ENCODE peak calls at places on chromosomes 2 and 18, in six cellular contexts. S is stimulated activated CD8-positive, alpha-beta memory T cell treated with anti-CD3 and anti-CD28 coated beads, Interleukin-12 subunit alpha, Interleukin-12 subunit beta, amount 100 ng/mL, for 1 hour; T is activated T-cell treated with anti-CD3 and anti-CD28 coated beads for 48 hours; Z is MV-4-11; N is NCI-H1105; F is lung. L is an unnamed sample.

GRCh38 chr2:157990173-157990572 is 111.5 kb upstream of the UPP2 start:
- DNase-seq in T (no peak), F (no peak), Z (no peak), N (peak; percentile 6), S (no peak), L (no peak)

GRCh38 chr2:124708661-124709060 is 683.6 kb downstream of the CNTNAP5 start:
- DNase-seq in N (no peak), F (no peak), T (no peak), S (no peak), Z (no peak), L (no peak)

GRCh38 chr2:38026846-38027245 is 49.1 kb downstream of the CYP1B1 start:
- DNase-seq in Z (no peak), N (no peak), F (no peak), S (no peak), T (no peak), L (no peak)

GRCh38 chr2:216773072-216773471 is 77.7 kb upstream of the IGFBP5 start:
- DNase-seq in N (no peak), Z (no peak), S (no peak), T (no peak), F (no peak), L (no peak)

GRCh38 chr2:88451647-88452150 is 794 bp downstream of the FOXI3 start:
- DNase-seq in S (no peak), F (no peak), N (peak; percentile 9), Z (no peak), T (peak; percentile 1), L (peak; percentile 14)

GRCh38 chr2:114543106-114543806 is 100.8 kb downstream of the DPP10 start:
- DNase-seq in N (no peak), T (no peak), Z (peak; percentile 8), F (peak; percentile 29), S (no peak), L (no peak)

GRCh38 chr2:705971-706511 is 28.8 kb upstream of the TMEM18 start:
- DNase-seq in F (no peak), S (no peak), Z (no peak), T (no peak), N (no peak), L (no peak)

GRCh38 chr2:100202567-100202966 is 60.2 kb upstream of the AFF3 start:
- DNase-seq in Z (peak; percentile 21), T (no peak), N (no peak), F (no peak), S (no peak), L (no peak)

GRCh38 chr2:118232391-118233255 is 144.4 kb downstream of the INSIG2 start:
- DNase-seq in Z (no peak), N (no peak), T (no peak), S (no peak), F (no peak), L (no peak)

GRCh38 chr2:50449306-50449705 is 582.6 kb downstream of the NRXN1 start:
- DNase-seq in F (no peak), T (no peak), S (no peak), N (no peak), Z (no peak), L (no peak)

GRCh38 chr2:225270053-225270452 is 129.5 kb upstream of the NYAP2 start:
- DNase-seq in T (no peak), S (no peak), N (peak; percentile 0), F (no peak), Z (no peak), L (no peak)

GRCh38 chr2:10124538-10125045 is 2.1 kb downstream of the RRM2 start:
- DNase-seq in T (no peak), N (peak; percentile 36), Z (peak; percentile 71), F (no peak), S (no peak), L (no peak)

GRCh38 chr2:177478907-177479306 is 86.3 kb downstream of the AGPS start:
- DNase-seq in Z (no peak), S (no peak), T (no peak), F (no peak), N (no peak), L (no peak)

GRCh38 chr18:61579581-61579980 is 246.4 kb downstream of the CDH20 start:
- DNase-seq in Z (no peak), T (no peak), S (no peak), N (no peak), F (no peak), L (no peak)

GRCh38 chr2:145137211-145137610 is 617.3 kb upstream of the ZEB2 start:
- DNase-seq in N (no peak), F (no peak), Z (no peak), T (no peak), S (no peak), L (no peak)

GRCh38 chr2:231190531-231191197 is 7.8 kb upstream of the ARMC9 start:
- DNase-seq in Z (no peak), F (no peak), T (no peak), N (no peak), S (no peak), L (no peak)

GRCh38 chr18:7809455-7809854 is 242.3 kb downstream of the PTPRM start:
- DNase-seq in Z (no peak), N (no peak), T (no peak), F (no peak), S (no peak), L (no peak)

GRCh38 chr2:215029936-215030335 is 108.5 kb downstream of the ABCA12 start:
- DNase-seq in S (no peak), T (no peak), N (no peak), F (no peak), Z (no peak), L (no peak)

GRCh38 chr2:185475868-185476267 is 262.7 kb upstream of the FSIP2 start:
- DNase-seq in S (no peak), T (no peak), Z (no peak), N (peak; percentile 62), F (no peak), L (no peak)

GRCh38 chr2:157173740-157174184 is 83.7 kb upstream of the GALNT5 start:
- DNase-seq in S (no peak), T (no peak), N (no peak), Z (no peak), F (no peak), L (no peak)

GRCh38 chr2:99845291-99845690 is 297.1 kb downstream of the AFF3 start:
- DNase-seq in Z (no peak), S (no peak), N (no peak), T (no peak), F (no peak), L (no peak)

GRCh38 chr2:36464006-36464721 is 108.6 kb downstream of the CRIM1 start:
- DNase-seq in N (no peak), F (no peak), S (no peak), Z (no peak), T (no peak), L (no peak)

GRCh38 chr18:55779461-55779710 is 191.4 kb upstream of the TCF4 start:
- DNase-seq in T (no peak), F (no peak), S (no peak), N (no peak), Z (no peak), L (no peak)

GRCh38 chr2:149360106-149360505 is 29.7 kb downstream of the LYPD6 start:
- DNase-seq in S (no peak), T (no peak), F (no peak), N (no peak), Z (no peak), L (no peak)

GRCh38 chr18:13550446-13551304 is 175.7 kb downstream of the FAM210A start:
- DNase-seq in Z (no peak), T (no peak), N (no peak), F (no peak), S (no peak), L (no peak)

GRCh38 chr2:10721344-10722251 is at the start of gene ATP6V1C2:
- DNase-seq in Z (no peak), F (peak; percentile 40), S (no peak), T (no peak), N (peak; percentile 25), L (peak; percentile 13)

GRCh38 chr2:161223139-161223732 is 63.0 kb downstream of the TANK start:
- DNase-seq in S (no peak), N (no peak), F (no peak), T (no peak), Z (peak; percentile 5), L (no peak)

GRCh38 chr18:79395308-79395640 is 456 bp upstream of the NFATC1 start:
- DNase-seq in S (no peak), F (no peak), N (no peak), T (no peak), Z (no peak), L (no peak)

GRCh38 chr2:229610871-229611270 is 103.5 kb downstream of the DNER start:
- DNase-seq in N (no peak), Z (no peak), T (no peak), S (no peak), F (no peak), L (no peak)

GRCh38 chr2:10658041-10658913 is 31.5 kb downstream of the NOL10 start:
- DNase-seq in T (no peak), N (no peak), F (no peak), S (no peak), Z (peak; percentile 33), L (no peak)

L was measured in stimulated activated CD4-positive, alpha-beta T cell treated with anti-CD3 and anti-CD28 coated beads, Interleukin-4, amount 100 ng/mL, for 1 hour.